ENCODE peak calls at places on chromosomes 1 and 21, in ten cellular contexts. One of them, this sample, is unnamed.

GRCh38 chr21:16302851-16303282 is 573.1 kb downstream of the USP25 start:
- DNase-seq in endothelial cell of umbilical vein: peak
- DNase-seq in breast epithelium: no peak
- DNase-seq in K562: no peak
- DNase-seq in spleen: no peak
- DNase-seq in sigmoid colon: peak
- DNase-seq in GM23338: no peak
- DNase-seq in HCT116: no peak
- DNase-seq in prostate gland: no peak
- DNase-seq in transverse colon: no peak
- DNase-seq in this sample: no peak

GRCh38 chr1:163275222-163275621 is 46.5 kb upstream of the NUF2 start:
- DNase-seq in endothelial cell of umbilical vein: no peak
- DNase-seq in breast epithelium: no peak
- DNase-seq in K562: peak
- DNase-seq in spleen: no peak
- DNase-seq in sigmoid colon: no peak
- DNase-seq in GM23338: no peak
- DNase-seq in HCT116: no peak
- DNase-seq in prostate gland: no peak
- DNase-seq in transverse colon: no peak
- DNase-seq in this sample: no peak

GRCh38 chr1:57118948-57119637 is 153.3 kb upstream of the C8B start:
- DNase-seq in endothelial cell of umbilical vein: no peak
- DNase-seq in breast epithelium: no peak
- DNase-seq in K562: no peak
- DNase-seq in spleen: no peak
- DNase-seq in sigmoid colon: no peak
- DNase-seq in GM23338: no peak
- DNase-seq in HCT116: no peak
- DNase-seq in prostate gland: no peak
- DNase-seq in transverse colon: no peak
- DNase-seq in this sample: no peak

GRCh38 chr1:7136166-7136953 is 351.1 kb downstream of the CAMTA1 start:
- DNase-seq in endothelial cell of umbilical vein: no peak
- DNase-seq in breast epithelium: no peak
- DNase-seq in K562: no peak
- DNase-seq in spleen: peak
- DNase-seq in sigmoid colon: no peak
- DNase-seq in GM23338: no peak
- DNase-seq in HCT116: no peak
- DNase-seq in prostate gland: no peak
- DNase-seq in transverse colon: no peak
- DNase-seq in this sample: no peak

GRCh38 chr1:145690587-145691558 is 16.3 kb downstream of the PDZK1 start:
- DNase-seq in endothelial cell of umbilical vein: peak
- DNase-seq in breast epithelium: peak
- DNase-seq in K562: no peak
- DNase-seq in spleen: no peak
- DNase-seq in sigmoid colon: no peak
- DNase-seq in GM23338: no peak
- DNase-seq in HCT116: no peak
- DNase-seq in prostate gland: peak
- DNase-seq in transverse colon: peak
- DNase-seq in this sample: no peak

GRCh38 chr1:25544243-25544764 is 898 bp downstream of the LDLRAP1 start:
- DNase-seq in endothelial cell of umbilical vein: no peak
- DNase-seq in breast epithelium: no peak
- DNase-seq in K562: no peak
- DNase-seq in spleen: no peak
- DNase-seq in sigmoid colon: peak
- DNase-seq in GM23338: no peak
- DNase-seq in HCT116: no peak
- DNase-seq in prostate gland: peak
- DNase-seq in transverse colon: no peak
- DNase-seq in this sample: no peak

GRCh38 chr1:109248797-109249629 is at the start of gene CELSR2:
- DNase-seq in endothelial cell of umbilical vein: peak
- DNase-seq in breast epithelium: no peak
- DNase-seq in K562: peak
- DNase-seq in spleen: peak
- DNase-seq in sigmoid colon: peak
- DNase-seq in GM23338: peak
- DNase-seq in HCT116: peak
- DNase-seq in prostate gland: peak
- DNase-seq in transverse colon: peak
- DNase-seq in this sample: no peak

GRCh38 chr1:41514381-41514780 is 29.9 kb upstream of the EDN2 start:
- DNase-seq in endothelial cell of umbilical vein: no peak
- DNase-seq in breast epithelium: no peak
- DNase-seq in K562: no peak
- DNase-seq in spleen: no peak
- DNase-seq in sigmoid colon: no peak
- DNase-seq in GM23338: no peak
- DNase-seq in HCT116: no peak
- DNase-seq in prostate gland: no peak
- DNase-seq in transverse colon: peak
- DNase-seq in this sample: no peak

GRCh38 chr1:30903343-30904034 is 5.1 kb downstream of the SDC3 start:
- DNase-seq in endothelial cell of umbilical vein: no peak
- DNase-seq in breast epithelium: no peak
- DNase-seq in K562: peak
- DNase-seq in spleen: peak
- DNase-seq in sigmoid colon: peak
- DNase-seq in GM23338: no peak
- DNase-seq in HCT116: no peak
- DNase-seq in prostate gland: no peak
- DNase-seq in transverse colon: no peak
- DNase-seq in this sample: no peak

GRCh38 chr1:201889092-201889968 is 632 bp downstream of the SHISA4 start:
- DNase-seq in endothelial cell of umbilical vein: no peak
- DNase-seq in breast epithelium: no peak
- DNase-seq in K562: no peak
- DNase-seq in spleen: peak
- DNase-seq in sigmoid colon: peak
- DNase-seq in GM23338: no peak
- DNase-seq in HCT116: no peak
- DNase-seq in prostate gland: no peak
- DNase-seq in transverse colon: no peak
- DNase-seq in this sample: no peak

GRCh38 chr1:116874622-116875277 is 35.0 kb upstream of the PTGFRN start:
- DNase-seq in endothelial cell of umbilical vein: no peak
- DNase-seq in breast epithelium: no peak
- DNase-seq in K562: no peak
- DNase-seq in spleen: no peak
- DNase-seq in sigmoid colon: no peak
- DNase-seq in GM23338: no peak
- DNase-seq in HCT116: no peak
- DNase-seq in prostate gland: no peak
- DNase-seq in transverse colon: no peak
- DNase-seq in this sample: no peak

GRCh38 chr1:160374701-160375443 is 8.0 kb downstream of the NHLH1 start:
- DNase-seq in endothelial cell of umbilical vein: no peak
- DNase-seq in breast epithelium: no peak
- DNase-seq in K562: no peak
- DNase-seq in spleen: no peak
- DNase-seq in sigmoid colon: no peak
- DNase-seq in GM23338: peak
- DNase-seq in HCT116: no peak
- DNase-seq in prostate gland: no peak
- DNase-seq in transverse colon: no peak
- DNase-seq in this sample: no peak

GRCh38 chr1:160374291-160374690 is 7.4 kb downstream of the NHLH1 start:
- DNase-seq in endothelial cell of umbilical vein: no peak
- DNase-seq in breast epithelium: no peak
- DNase-seq in K562: no peak
- DNase-seq in spleen: no peak
- DNase-seq in sigmoid colon: no peak
- DNase-seq in GM23338: no peak
- DNase-seq in HCT116: no peak
- DNase-seq in prostate gland: no peak
- DNase-seq in transverse colon: no peak
- DNase-seq in this sample: no peak

GRCh38 chr1:160377585-160378206 is 10.8 kb downstream of the NHLH1 start:
- DNase-seq in endothelial cell of umbilical vein: no peak
- DNase-seq in breast epithelium: no peak
- DNase-seq in K562: no peak
- DNase-seq in spleen: no peak
- DNase-seq in sigmoid colon: no peak
- DNase-seq in GM23338: peak
- DNase-seq in HCT116: no peak
- DNase-seq in prostate gland: no peak
- DNase-seq in transverse colon: no peak
- DNase-seq in this sample: no peak

GRCh38 chr1:160376525-160377131 is 9.8 kb downstream of the NHLH1 start:
- DNase-seq in endothelial cell of umbilical vein: peak
- DNase-seq in breast epithelium: no peak
- DNase-seq in K562: peak
- DNase-seq in spleen: no peak
- DNase-seq in sigmoid colon: no peak
- DNase-seq in GM23338: peak
- DNase-seq in HCT116: peak
- DNase-seq in prostate gland: no peak
- DNase-seq in transverse colon: peak
- DNase-seq in this sample: peak

GRCh38 chr1:160375788-160376524 is 9.1 kb downstream of the NHLH1 start:
- DNase-seq in endothelial cell of umbilical vein: no peak
- DNase-seq in breast epithelium: no peak
- DNase-seq in K562: peak
- DNase-seq in spleen: no peak
- DNase-seq in sigmoid colon: no peak
- DNase-seq in GM23338: peak
- DNase-seq in HCT116: no peak
- DNase-seq in prostate gland: no peak
- DNase-seq in transverse colon: no peak
- DNase-seq in this sample: no peak
- TF ChIP-seq POLR2AphosphoS5 in endothelial cell of umbilical vein: no peak
- TF ChIP-seq POLR2AphosphoS5 in breast epithelium: no peak
- TF ChIP-seq POLR2AphosphoS5 in K562: no peak
- TF ChIP-seq POLR2AphosphoS5 in spleen: no peak
- TF ChIP-seq POLR2AphosphoS5 in sigmoid colon: no peak
- TF ChIP-seq POLR2AphosphoS5 in GM23338: no peak
- TF ChIP-seq POLR2AphosphoS5 in HCT116: no peak
- TF ChIP-seq POLR2AphosphoS5 in prostate gland: no peak
- TF ChIP-seq POLR2AphosphoS5 in transverse colon: no peak
- TF ChIP-seq POLR2AphosphoS5 in this sample: no peak

GRCh38 chr1:95040032-95040525 is 32.7 kb downstream of the ALG14 start:
- DNase-seq in endothelial cell of umbilical vein: no peak
- DNase-seq in breast epithelium: no peak
- DNase-seq in K562: no peak
- DNase-seq in spleen: no peak
- DNase-seq in sigmoid colon: no peak
- DNase-seq in GM23338: no peak
- DNase-seq in HCT116: no peak
- DNase-seq in prostate gland: no peak
- DNase-seq in transverse colon: no peak
- DNase-seq in this sample: no peak

GRCh38 chr1:95039360-95040031 is 33.3 kb downstream of the ALG14 start:
- DNase-seq in endothelial cell of umbilical vein: no peak
- DNase-seq in breast epithelium: no peak
- DNase-seq in K562: no peak
- DNase-seq in spleen: no peak
- DNase-seq in sigmoid colon: no peak
- DNase-seq in GM23338: no peak
- DNase-seq in HCT116: no peak
- DNase-seq in prostate gland: no peak
- DNase-seq in transverse colon: no peak
- DNase-seq in this sample: no peak

GRCh38 chr1:95033843-95034242 is 38.9 kb downstream of the ALG14 start:
- DNase-seq in endothelial cell of umbilical vein: no peak
- DNase-seq in breast epithelium: no peak
- DNase-seq in K562: no peak
- DNase-seq in spleen: no peak
- DNase-seq in sigmoid colon: no peak
- DNase-seq in GM23338: no peak
- DNase-seq in HCT116: no peak
- DNase-seq in prostate gland: no peak
- DNase-seq in transverse colon: no peak
- DNase-seq in this sample: no peak

GRCh38 chr1:95034506-95034905 is 38.2 kb downstream of the ALG14 start:
- DNase-seq in endothelial cell of umbilical vein: no peak
- DNase-seq in breast epithelium: no peak
- DNase-seq in K562: no peak
- DNase-seq in spleen: no peak
- DNase-seq in sigmoid colon: no peak
- DNase-seq in GM23338: no peak
- DNase-seq in HCT116: no peak
- DNase-seq in prostate gland: no peak
- DNase-seq in transverse colon: no peak
- DNase-seq in this sample: no peak

DNA sequence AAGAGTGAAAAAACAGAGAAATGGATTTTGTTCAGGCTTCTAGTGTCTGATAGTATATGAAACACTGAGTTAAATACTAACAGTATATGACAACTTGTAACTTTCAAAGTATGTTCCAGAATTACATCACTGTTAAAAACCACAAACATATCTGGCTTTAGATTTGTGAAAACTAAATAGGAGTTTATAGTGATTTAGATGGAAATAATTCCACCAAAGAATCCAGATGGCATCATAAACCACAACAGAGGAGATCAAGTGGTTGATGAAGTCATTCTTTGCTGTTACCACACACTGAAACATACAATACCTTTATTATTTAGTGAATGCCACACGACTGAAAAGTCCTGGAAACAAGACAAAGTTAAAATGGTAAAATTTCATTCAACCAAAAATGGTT is 37.2 kb downstream of the ALG14 start:
- DNase-seq in endothelial cell of umbilical vein: no peak
- DNase-seq in breast epithelium: no peak
- DNase-seq in K562: no peak
- DNase-seq in spleen: no peak
- DNase-seq in sigmoid colon: no peak
- DNase-seq in GM23338: no peak
- DNase-seq in HCT116: peak
- DNase-seq in prostate gland: no peak
- DNase-seq in transverse colon: no peak
- DNase-seq in this sample: no peak
- H3K27ac ChIP-seq in endothelial cell of umbilical vein: no peak
- H3K27ac ChIP-seq in breast epithelium: no peak
- H3K27ac ChIP-seq in K562: no peak
- H3K27ac ChIP-seq in spleen: no peak
- H3K27ac ChIP-seq in sigmoid colon: no peak
- H3K27ac ChIP-seq in GM23338: no peak
- H3K27ac ChIP-seq in HCT116: no peak
- H3K27ac ChIP-seq in prostate gland: no peak
- H3K27ac ChIP-seq in transverse colon: no peak
- H3K27ac ChIP-seq in this sample: peak

GRCh38 chr1:246567258-246568235 is 1.3 kb downstream of the CNST start:
- DNase-seq in endothelial cell of umbilical vein: peak
- DNase-seq in breast epithelium: no peak
- DNase-seq in K562: no peak
- DNase-seq in spleen: no peak
- DNase-seq in sigmoid colon: no peak
- DNase-seq in GM23338: peak
- DNase-seq in HCT116: no peak
- DNase-seq in prostate gland: no peak
- DNase-seq in transverse colon: no peak
- DNase-seq in this sample: no peak
- TF ChIP-seq POLR2AphosphoS5 in endothelial cell of umbilical vein: no peak
- TF ChIP-seq POLR2AphosphoS5 in breast epithelium: no peak
- TF ChIP-seq POLR2AphosphoS5 in K562: no peak
- TF ChIP-seq POLR2AphosphoS5 in spleen: no peak
- TF ChIP-seq POLR2AphosphoS5 in sigmoid colon: no peak
- TF ChIP-seq POLR2AphosphoS5 in GM23338: no peak
- TF ChIP-seq POLR2AphosphoS5 in HCT116: no peak
- TF ChIP-seq POLR2AphosphoS5 in prostate gland: no peak
- TF ChIP-seq POLR2AphosphoS5 in transverse colon: peak
- TF ChIP-seq POLR2AphosphoS5 in this sample: no peak

GRCh38 chr1:230823835-230824485 is 44.4 kb downstream of the C1orf198 start:
- DNase-seq in endothelial cell of umbilical vein: no peak
- DNase-seq in breast epithelium: no peak
- DNase-seq in K562: no peak
- DNase-seq in spleen: no peak
- DNase-seq in sigmoid colon: no peak
- DNase-seq in GM23338: no peak
- DNase-seq in HCT116: no peak
- DNase-seq in prostate gland: no peak
- DNase-seq in transverse colon: no peak
- DNase-seq in this sample: no peak
- H3K27ac ChIP-seq in endothelial cell of umbilical vein: no peak
- H3K27ac ChIP-seq in breast epithelium: peak
- H3K27ac ChIP-seq in K562: no peak
- H3K27ac ChIP-seq in spleen: no peak
- H3K27ac ChIP-seq in sigmoid colon: peak
- H3K27ac ChIP-seq in GM23338: no peak
- H3K27ac ChIP-seq in HCT116: no peak
- H3K27ac ChIP-seq in prostate gland: no peak
- H3K27ac ChIP-seq in transverse colon: no peak
- H3K27ac ChIP-seq in this sample: no peak

This sample was measured in SK-N-MC.